ENCODE peak calls at places on chromosome 6, in ten cellular contexts. C is coronary artery, T is left ventricle myocardium inferior, I is fibroblast of pulmonary artery, L is fibroblast of mammary gland, R is tibial nerve, B is kidney, O is hepatocyte, K is astrocyte of the cerebellum, M is skeletal muscle cell. Y is an unnamed sample.

GRCh38 chr6:293185-294174 is 1.2 kb downstream of the DUSP22 start:
- DNase-seq in C (peak; percentile 84), T (no peak), I (peak; percentile 16), L (peak; percentile 30), R (no peak), B (no peak), O (no peak), K (no peak), M (no peak), Y (peak; percentile 41)

GRCh38 chr6:41548098-41548840 is 2.1 kb downstream of the FOXP4 start:
- DNase-seq in C (no peak), T (no peak), I (no peak), L (no peak), R (no peak), B (peak; percentile 78), O (peak; percentile 65), K (no peak), M (no peak), Y (no peak)

GRCh38 chr6:111242452-111242851 is 155.1 kb downstream of the SLC16A10 start:
- DNase-seq in C (no peak), T (no peak), I (peak; percentile 31), L (peak; percentile 25), R (no peak), B (no peak), O (no peak), K (no peak), M (no peak), Y (no peak)

GRCh38 chr6:46490425-46491200 is 636 bp downstream of the RCAN2 start:
- DNase-seq in C (no peak), T (peak; percentile 44), I (no peak), L (no peak), R (no peak), B (peak; percentile 83), O (peak; percentile 37), K (no peak), M (no peak), Y (peak; percentile 64)

GRCh38 chr6:158835616-158836221 is 16.6 kb upstream of the EZR start:
- DNase-seq in C (no peak), T (peak; percentile 73), I (peak; percentile 77), L (peak; percentile 39), R (no peak), B (peak; percentile 82), O (peak; percentile 86), K (no peak), M (no peak), Y (peak; percentile 57)

GRCh38 chr6:127554435-127555006 is 22.5 kb upstream of the C6orf58 start:
- DNase-seq in C (no peak), T (no peak), I (peak; percentile 64), L (peak; percentile 45), R (no peak), B (no peak), O (peak; percentile 12), K (no peak), M (no peak), Y (peak; percentile 80)

GRCh38 chr6:322940-323729 is 30.8 kb downstream of the DUSP22 start:
- DNase-seq in C (peak; percentile 70), T (no peak), I (no peak), L (no peak), R (no peak), B (peak; percentile 6), O (no peak), K (no peak), M (no peak), Y (no peak)

GRCh38 chr6:100664274-100665040 is 199.7 kb upstream of the SIM1 start:
- DNase-seq in C (no peak), T (no peak), I (peak; percentile 62), L (peak; percentile 63), R (no peak), B (no peak), O (peak; percentile 42), K (peak; percentile 13), M (peak; percentile 5), Y (peak; percentile 17)

GRCh38 chr6:125781307-125781868 is 9.4 kb upstream of the NCOA7 start:
- DNase-seq in C (no peak), T (no peak), I (peak; percentile 46), L (peak; percentile 48), R (no peak), B (no peak), O (no peak), K (no peak), M (no peak), Y (no peak)

GRCh38 chr6:127737768-127738167 is 160.8 kb downstream of the C6orf58 start:
- DNase-seq in C (no peak), T (no peak), I (no peak), L (peak; percentile 5), R (no peak), B (no peak), O (peak; percentile 13), K (no peak), M (no peak), Y (no peak)

GRCh38 chr6:166009385-166010031 is 158.1 kb downstream of the TBXT start:
- DNase-seq in C (no peak), T (no peak), I (no peak), L (no peak), R (no peak), B (no peak), O (no peak), K (no peak), M (no peak), Y (no peak)

GRCh38 chr6:3231213-3232016 is 4.0 kb upstream of the TUBB2B start:
- DNase-seq in C (peak; percentile 79), T (peak; percentile 57), I (peak; percentile 72), L (peak; percentile 54), R (peak; percentile 46), B (peak; percentile 87), O (peak; percentile 96), K (peak; percentile 42), M (peak; percentile 31), Y (peak; percentile 91)

GRCh38 chr6:3228791-3229565 is 1.5 kb upstream of the TUBB2B start:
- DNase-seq in C (no peak), T (no peak), I (no peak), L (no peak), R (no peak), B (peak; percentile 76), O (peak; percentile 49), K (no peak), M (no peak), Y (peak; percentile 66)

GRCh38 chr6:3232017-3232838 is 4.8 kb upstream of the TUBB2B start:
- DNase-seq in C (no peak), T (no peak), I (no peak), L (no peak), R (no peak), B (no peak), O (no peak), K (no peak), M (no peak), Y (no peak)

GRCh38 chr6:3229566-3230274 is 2.3 kb upstream of the TUBB2B start:
- DNase-seq in C (no peak), T (no peak), I (no peak), L (no peak), R (no peak), B (no peak), O (peak; percentile 54), K (no peak), M (no peak), Y (peak; percentile 79)

DNA sequence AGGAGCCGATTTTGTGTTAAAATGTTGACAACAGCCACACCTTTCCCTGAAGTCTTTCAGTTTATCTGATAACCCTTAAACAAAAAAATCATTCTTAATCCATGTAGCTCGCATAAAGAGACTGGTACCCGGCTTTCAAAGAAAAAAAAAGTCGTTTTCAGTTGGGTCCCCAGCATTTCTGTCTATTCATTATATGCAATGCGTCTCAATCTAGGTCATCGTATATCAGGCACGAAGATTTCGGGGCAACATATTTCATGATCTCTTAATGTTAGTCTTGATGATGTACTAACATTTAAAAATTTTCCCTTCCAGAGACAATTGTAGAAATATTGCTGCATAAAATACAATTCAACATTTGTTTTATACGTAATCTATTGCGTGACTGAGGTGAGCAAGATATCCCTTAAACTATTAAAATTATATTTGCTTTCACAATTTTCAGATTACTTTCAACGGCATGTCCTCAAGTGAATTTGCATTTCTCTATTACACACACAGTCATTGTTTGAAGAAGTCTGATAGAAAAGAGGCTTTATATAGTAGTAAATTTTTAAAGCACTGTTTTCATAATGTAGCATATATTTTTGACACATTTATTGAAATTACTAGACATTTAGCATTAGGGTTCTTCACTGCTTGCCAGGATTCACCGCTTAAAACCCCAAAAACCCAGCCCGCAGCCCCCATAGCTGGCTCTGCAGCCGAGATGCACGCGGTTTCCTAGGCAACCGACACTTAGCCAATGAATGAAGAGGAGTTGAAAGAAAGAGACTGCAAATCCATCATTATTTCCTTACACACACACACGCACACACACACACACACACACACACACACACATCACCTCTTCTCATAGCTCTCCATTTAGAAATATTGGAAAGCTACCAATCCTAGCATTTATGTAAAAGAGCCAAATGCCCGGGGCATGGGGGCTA is 3.1 kb upstream of the TUBB2B start:
- DNase-seq in C (no peak), T (no peak), I (peak; percentile 25), L (no peak), R (no peak), B (no peak), O (peak; percentile 63), K (no peak), M (no peak), Y (peak; percentile 84)
- H3K4me3 ChIP-seq in C (peak overlapping the region; percentile 78), T (peak overlapping the region; percentile 80), I (peak overlapping the region; percentile 55), L (peak overlapping the region; percentile 51), R (peak overlapping the region; percentile 53), B (peak overlapping the region; percentile 92), O (peak overlapping the region; percentile 19), K (peak overlapping the region; percentile 64), M (peak overlapping the region; percentile 59), Y (no peak overlapping the region)

DNA sequence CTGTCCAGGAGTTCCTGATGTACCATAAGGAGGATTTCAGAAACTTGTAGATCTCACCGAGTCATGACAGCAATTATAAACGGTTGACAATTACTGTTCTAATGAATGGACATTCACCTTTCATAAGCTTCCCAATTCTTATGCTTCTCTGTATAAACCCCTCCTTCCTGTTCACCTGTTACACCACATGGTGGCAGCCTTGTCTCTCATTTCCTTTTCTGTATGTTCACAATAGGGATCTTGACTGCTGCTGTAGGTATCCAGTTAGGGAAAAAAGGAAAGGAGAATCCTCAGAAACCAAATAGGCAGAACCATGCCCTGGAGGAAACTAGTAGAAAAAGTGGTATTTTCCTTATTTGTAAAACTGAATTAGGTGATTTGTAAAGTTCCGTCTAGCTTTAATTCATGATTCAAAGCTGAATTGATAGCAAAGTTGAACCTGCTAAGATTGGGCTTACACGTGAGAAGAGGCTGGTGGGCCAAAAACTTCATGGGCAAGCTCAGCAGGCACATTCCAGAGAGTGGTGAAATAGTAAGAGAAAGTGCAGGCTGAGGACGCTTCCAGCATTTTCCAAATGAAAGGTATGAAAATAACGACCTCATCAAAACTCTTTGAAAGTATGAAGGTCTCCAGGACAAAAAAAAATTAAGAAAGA is 29.0 kb upstream of the TBPL1 start:
- DNase-seq in C (no peak), T (peak; percentile 25), I (peak; percentile 90), L (peak; percentile 81), R (peak; percentile 45), B (no peak), O (peak; percentile 82), K (peak; percentile 85), M (peak; percentile 41), Y (peak; percentile 90)
- H3K4me3 ChIP-seq in C (no peak overlapping the region), T (no peak overlapping the region), I (no peak overlapping the region), L (no peak overlapping the region), R (no peak overlapping the region), B (no peak overlapping the region), O (no peak overlapping the region), K (no peak overlapping the region), M (no peak overlapping the region), Y (no peak overlapping the region)

GRCh38 chr6:148925701-148926100 is 178.9 kb downstream of the UST start:
- DNase-seq in C (no peak), T (no peak), I (no peak), L (no peak), R (no peak), B (no peak), O (no peak), K (peak; percentile 35), M (no peak), Y (no peak)
- H3K4me3 ChIP-seq in C (no peak overlapping the region), T (no peak overlapping the region), I (no peak overlapping the region), L (no peak overlapping the region), R (no peak overlapping the region), B (no peak overlapping the region), O (no peak overlapping the region), K (no peak overlapping the region), M (no peak overlapping the region), Y (no peak overlapping the region)

GRCh38 chr6:28658475-28659249 is 133.0 kb downstream of the GPX5 start:
- DNase-seq in C (no peak), T (no peak), I (no peak), L (no peak), R (no peak), B (no peak), O (no peak), K (no peak), M (no peak), Y (peak; percentile 56)
- H3K4me3 ChIP-seq in C (peak overlapping the region; percentile 60), T (peak overlapping the region; percentile 58), I (peak overlapping the region; percentile 57), L (peak overlapping the region; percentile 73), R (peak overlapping the region; percentile 39), B (peak overlapping the region; percentile 27), O (peak overlapping the region; percentile 34), K (peak overlapping the region; percentile 56), M (peak overlapping the region; percentile 49), Y (peak overlapping the region; percentile 63)